ENCODE peak calls at places on chromosomes 16 and 17, in eight cellular contexts. E is nephron progenitor cell; C is activated naive CD4-positive, alpha-beta T cell; B is GM10248; Q is NCI-H526 treated with DMSO at 0.1 percent for 48 hours; M is stimulated activated CD4-positive, alpha-beta T cell treated with anti-CD3 and anti-CD28 coated beads, TNF-alpha, amount 100 ng/mL, for 24 hours; F is thyroid gland; J is T1000. V is an unnamed sample.
A peak's percentile ranks its signal among the peaks of the same experiment; 100 is the strongest.

GRCh38 chr16:49810769-49811315 is 45.1 kb downstream of the ZNF423 start:
- DNase-seq in E (peak; percentile 40), B (no peak), C (no peak), Q (no peak), M (no peak), F (no peak), J (no peak), V (no peak)

GRCh38 chr17:61235821-61236197 is 163.8 kb upstream of the TBX2 start:
- DNase-seq in C (no peak), Q (no peak), B (no peak), J (peak; percentile 43), F (peak; percentile 62), M (no peak), E (no peak), V (peak; percentile 86)

GRCh38 chr17:83006515-83007455 is 72.6 kb upstream of the METRNL start:
- DNase-seq in B (no peak), J (no peak), Q (no peak), E (no peak), C (no peak), F (peak; percentile 48), M (no peak), V (no peak)

GRCh38 chr16:77297996-77298637 is 98.9 kb downstream of the SYCE1L start:
- DNase-seq in J (peak; percentile 9), M (no peak), Q (no peak), C (no peak), F (no peak), B (no peak), E (no peak), V (no peak)

GRCh38 chr16:28155293-28155692 is 56.5 kb downstream of the XPO6 start:
- DNase-seq in B (no peak), Q (no peak), M (no peak), J (no peak), F (no peak), E (no peak), C (no peak), V (no peak)

GRCh38 chr17:27315322-27315721 is 21.4 kb downstream of the WSB1 start:
- DNase-seq in B (no peak), E (no peak), Q (no peak), M (no peak), C (no peak), J (no peak), F (peak; percentile 98), V (no peak)

GRCh38 chr17:19248923-19249574 is 11.9 kb downstream of the EPN2 start:
- DNase-seq in M (no peak), B (no peak), J (peak; percentile 51), C (no peak), F (peak; percentile 61), Q (no peak), E (no peak), V (peak; percentile 63)

GRCh38 chr16:50267151-50267631 is 840 bp downstream of the ADCY7 start:
- DNase-seq in C (no peak), J (no peak), M (no peak), B (no peak), Q (no peak), F (no peak), E (no peak), V (no peak)

GRCh38 chr16:55543470-55543869 is 23.0 kb upstream of the CAPNS2 start:
- DNase-seq in E (no peak), F (no peak), Q (no peak), M (no peak), C (no peak), J (no peak), B (no peak), V (peak; percentile 28)

GRCh38 chr16:75217389-75217851 is 1.4 kb upstream of the CTRB1 start:
- DNase-seq in Q (no peak), J (no peak), C (no peak), M (no peak), F (no peak), E (no peak), B (no peak), V (no peak)

GRCh38 chr16:79167893-79168292 is 432.6 kb downstream of the MAF start:
- DNase-seq in M (no peak), C (no peak), B (no peak), J (no peak), E (no peak), Q (no peak), F (no peak), V (no peak)

GRCh38 chr17:61352408-61352770 is 47.3 kb upstream of the TBX2 start:
- DNase-seq in J (no peak), Q (no peak), F (no peak), C (no peak), E (no peak), M (no peak), B (no peak), V (no peak)

GRCh38 chr16:88303405-88303804 is 79.4 kb upstream of the ZNF469 start:
- DNase-seq in Q (no peak), E (no peak), B (no peak), C (no peak), F (no peak), M (no peak), J (no peak), V (no peak)

GRCh38 chr16:23840310-23840709 is 4.5 kb downstream of the PRKCB start:
- DNase-seq in C (no peak), F (no peak), Q (no peak), M (no peak), B (no peak), J (no peak), E (no peak), V (no peak)

GRCh38 chr16:70724146-70725023 is 38.5 kb upstream of the MTSS2 start:
- DNase-seq in B (no peak), C (no peak), J (no peak), E (no peak), Q (no peak), F (no peak), M (no peak), V (no peak)

GRCh38 chr16:624522-625401 is 6.0 kb upstream of the WFIKKN1 start:
- DNase-seq in Q (no peak), F (no peak), B (no peak), M (no peak), J (no peak), E (no peak), C (no peak), V (no peak)

GRCh38 chr16:4663756-4664465 is 29.5 kb upstream of the NUDT16L1 start:
- DNase-seq in E (no peak), M (no peak), J (no peak), Q (no peak), F (no peak), B (no peak), C (no peak), V (no peak)

GRCh38 chr16:68257251-68257905 is 6.9 kb upstream of the SLC7A6 start:
- DNase-seq in M (no peak), F (peak; percentile 64), Q (no peak), J (no peak), C (peak; percentile 20), B (peak; percentile 80), E (no peak), V (no peak)

GRCh38 chr17:78862073-78863023 is 21.7 kb upstream of the USP36 start:
- DNase-seq in C (no peak), F (peak; percentile 22), B (no peak), Q (no peak), E (no peak), J (peak; percentile 98), M (no peak), V (no peak)

GRCh38 chr16:79409970-79410369 is 190.6 kb downstream of the MAF start:
- DNase-seq in F (no peak), E (no peak), J (no peak), B (no peak), C (no peak), Q (no peak), M (no peak), V (no peak)

GRCh38 chr17:68955181-68955841 is at the start of gene ABCA8:
- DNase-seq in Q (no peak), C (no peak), M (no peak), J (no peak), E (no peak), B (no peak), F (peak; percentile 6), V (no peak)

GRCh38 chr16:3589441-3589921 is 12.3 kb upstream of the NLRC3 start:
- DNase-seq in M (no peak), C (no peak), B (no peak), J (no peak), Q (no peak), F (no peak), E (no peak), V (no peak)

GRCh38 chr16:1903845-1904820 is 14.1 kb downstream of the HS3ST6 start:
- DNase-seq in B (no peak), F (no peak), E (no peak), C (no peak), Q (no peak), J (no peak), M (no peak), V (no peak)

V was measured in LNCaP clone FGC.